ENCODE peak calls at places on chromosomes 7 and 10, in nine cellular contexts. T is epithelial cell of esophagus; L is GDM1; A is HCEC 1CT; V is astrocyte; E is H9; R is COR-L47; I is stimulated activated naive B cell treated with anti-CD40 and anti-IgM and Interleukin-4, amounts not matched to agents 10 μg/mL and 1 μg/mL and 100 μg/mL, for 72 hours; F is cardiac muscle cell. Y is an unnamed sample.
A peak's percentile ranks its signal among the peaks of the same experiment; 100 is the strongest.

GRCh38 chr10:103333934-103334520 is 16.9 kb downstream of the PCGF6 start:
- DNase-seq in R (peak; percentile 3), V (peak; percentile 4), F (peak; percentile 19), L (no peak), T (peak; percentile 36), I (no peak), A (peak; percentile 42), E (no peak), Y (no peak)

GRCh38 chr10:49151025-49151445 is 17.2 kb upstream of the FAM170B start:
- DNase-seq in T (no peak), A (no peak), F (no peak), R (no peak), I (no peak), L (no peak), E (no peak), V (no peak), Y (no peak)

GRCh38 chr7:113730309-113730955 is 188.4 kb downstream of the PPP1R3A start:
- DNase-seq in A (peak; percentile 87), I (no peak), R (no peak), F (no peak), L (no peak), T (peak; percentile 70), V (peak; percentile 84), E (no peak), Y (no peak)

GRCh38 chr7:4687956-4688355 is 5.9 kb downstream of the FOXK1 start:
- DNase-seq in E (no peak), L (no peak), A (no peak), V (no peak), R (no peak), F (no peak), T (no peak), I (no peak), Y (no peak)

GRCh38 chr7:35828817-35829216 is 28.0 kb downstream of the SEPTIN7 start:
- DNase-seq in T (peak; percentile 78), V (no peak), A (peak; percentile 14), R (no peak), F (peak; percentile 5), L (no peak), I (no peak), E (no peak), Y (no peak)

GRCh38 chr7:117086788-117087187 is 133.5 kb downstream of the ST7 start:
- DNase-seq in V (peak; percentile 53), I (no peak), R (no peak), F (no peak), E (no peak), T (no peak), A (no peak), L (no peak), Y (no peak)

GRCh38 chr7:38306914-38307313 is 33.5 kb upstream of the TARP start:
- DNase-seq in A (no peak), T (no peak), F (no peak), V (no peak), L (peak; percentile 22), E (no peak), I (no peak), R (no peak), Y (no peak)

GRCh38 chr10:36254191-36254590 is 612.1 kb upstream of the FZD8 start:
- DNase-seq in V (peak; percentile 6), L (no peak), E (no peak), F (peak; percentile 12), T (peak; percentile 65), I (no peak), R (no peak), A (peak; percentile 55), Y (no peak)

GRCh38 chr10:3094565-3095168 is 27.3 kb downstream of the PFKP start:
- DNase-seq in E (no peak), T (no peak), L (no peak), I (no peak), F (peak; percentile 64), A (no peak), V (peak; percentile 41), R (no peak), Y (no peak)

GRCh38 chr10:110739811-110740271 is 95.7 kb downstream of the RBM20 start:
- DNase-seq in V (no peak), A (no peak), L (no peak), T (peak; percentile 40), R (no peak), I (no peak), E (no peak), F (no peak), Y (no peak)

GRCh38 chr7:5773661-5774086 is 7.8 kb downstream of the RNF216 start:
- DNase-seq in V (peak; percentile 97), E (no peak), I (peak; percentile 13), A (peak; percentile 92), F (no peak), R (no peak), L (peak; percentile 43), T (peak; percentile 92), Y (no peak)

GRCh38 chr10:4174197-4174596 is 389.2 kb upstream of the KLF6 start:
- DNase-seq in V (no peak), T (no peak), E (peak; percentile 68), A (peak; percentile 6), R (no peak), L (no peak), F (peak; percentile 14), I (no peak), Y (no peak)

GRCh38 chr10:44992732-44993225 is 7.9 kb upstream of the ZNF22 start:
- DNase-seq in F (no peak), E (no peak), T (no peak), L (no peak), V (no peak), A (no peak), I (no peak), R (no peak), Y (no peak)

GRCh38 chr10:4847580-4848020 is 21.6 kb downstream of the AKR1E2 start:
- DNase-seq in V (peak; percentile 71), A (peak; percentile 65), I (no peak), E (no peak), F (no peak), R (no peak), L (no peak), T (peak; percentile 65), Y (no peak)

GRCh38 chr7:80393786-80394185 is 118.1 kb downstream of the GNAT3 start:
- DNase-seq in E (no peak), T (no peak), V (no peak), F (no peak), I (no peak), R (peak; percentile 64), A (no peak), L (no peak), Y (peak; percentile 68)

GRCh38 chr10:121617176-121617575 is 18.9 kb upstream of the FGFR2 start:
- DNase-seq in E (no peak), F (no peak), I (no peak), T (no peak), L (no peak), A (no peak), R (no peak), V (no peak), Y (no peak)

GRCh38 chr7:90530263-90530662 is 60.8 kb downstream of the PTTG1IP2 start:
- DNase-seq in E (no peak), L (no peak), A (peak; percentile 73), F (no peak), I (no peak), R (no peak), T (peak; percentile 92), V (peak; percentile 56), Y (no peak)

GRCh38 chr7:102935450-102936110 is 22.8 kb downstream of the LRRC17 start:
- DNase-seq in F (no peak), E (no peak), T (no peak), R (no peak), L (no peak), V (no peak), A (no peak), I (no peak), Y (no peak)

GRCh38 chr10:113484487-113484886 is 68.4 kb upstream of the HABP2 start:
- DNase-seq in I (no peak), E (no peak), L (no peak), F (no peak), V (no peak), T (no peak), A (no peak), R (no peak), Y (no peak)

GRCh38 chr10:76444034-76444800 is 1012.8 kb downstream of the LRMDA start:
- DNase-seq in R (no peak), T (peak; percentile 5), A (peak; percentile 54), I (no peak), L (no peak), F (no peak), V (peak; percentile 66), E (no peak), Y (no peak)

GRCh38 chr7:107838024-107838423 is 35.0 kb upstream of the SLC26A3 start:
- DNase-seq in F (no peak), R (no peak), L (no peak), I (no peak), V (no peak), E (no peak), A (no peak), T (no peak), Y (no peak)

GRCh38 chr7:132430863-132431822 is 145.1 kb downstream of the PLXNA4 start:
- DNase-seq in F (no peak), A (peak; percentile 79), T (no peak), V (peak; percentile 97), E (no peak), I (no peak), L (peak; percentile 91), R (no peak), Y (no peak)

GRCh38 chr7:26553582-26553981 is 261.9 kb downstream of the SNX10 start:
- DNase-seq in F (no peak), T (no peak), A (no peak), R (no peak), I (no peak), E (no peak), V (no peak), L (no peak), Y (peak; percentile 20)

GRCh38 chr10:17793041-17793440 is 16.1 kb upstream of the MRC1 start:
- DNase-seq in T (no peak), V (no peak), L (no peak), A (no peak), I (no peak), E (no peak), F (no peak), R (no peak), Y (no peak)

GRCh38 chr7:31003721-31004120 is 40.0 kb downstream of the GHRHR start:
- DNase-seq in I (no peak), F (no peak), L (no peak), T (peak; percentile 8), V (peak; percentile 31), A (no peak), R (no peak), E (no peak), Y (no peak)

GRCh38 chr10:126147866-126148578 is 240.3 kb downstream of the ADAM12 start:
- DNase-seq in E (no peak), F (no peak), V (peak; percentile 88), I (no peak), L (no peak), R (no peak), T (peak; percentile 10), A (peak; percentile 47), Y (no peak)

GRCh38 chr10:72679838-72680241 is 12.1 kb upstream of the MCU start:
- DNase-seq in F (no peak), V (no peak), T (no peak), I (no peak), R (no peak), E (no peak), A (no peak), L (no peak), Y (no peak)

Y was measured in NCI-H2081.